ENCODE peak calls at places on chromosomes 2 and 18, in six cellular contexts. Y is brain microvascular endothelial cell, D is nephron progenitor cell, S is AG09309, N is HFFc6, V is right atrium auricular region. E is an unnamed sample.

GRCh38 chr2:230400041-230400440 is 16.0 kb upstream of the SP100 start:
- DNase-seq in S (no peak), Y (no peak), N (no peak), V (no peak), D (no peak), E (no peak)

GRCh38 chr2:10915236-10915635 is 3.5 kb downstream of the KCNF1 start:
- DNase-seq in D (no peak), Y (no peak), V (no peak), S (no peak), N (no peak), E (no peak)

GRCh38 chr2:119126650-119127049 is 31.9 kb downstream of the C1QL2 start:
- DNase-seq in S (no peak), D (peak; percentile 63), V (no peak), Y (no peak), N (no peak), E (no peak)

GRCh38 chr2:120978359-120979050 is 242.8 kb downstream of the GLI2 start:
- DNase-seq in V (no peak), D (no peak), S (no peak), N (peak; percentile 37), Y (peak; percentile 16), E (no peak)

GRCh38 chr2:235641956-235642355 is 148.1 kb downstream of the AGAP1 start:
- DNase-seq in D (no peak), Y (no peak), V (no peak), S (no peak), N (no peak), E (no peak)

GRCh38 chr2:60513191-60513590 is 40.3 kb downstream of the BCL11A start:
- DNase-seq in V (peak; percentile 43), D (no peak), Y (no peak), S (no peak), N (no peak), E (no peak)

GRCh38 chr2:130987519-130988425 is 105.5 kb downstream of the FAM168B start:
- DNase-seq in N (no peak), D (no peak), Y (no peak), S (no peak), V (no peak), E (no peak)

GRCh38 chr18:77055429-77056310 is 76.9 kb downstream of the MBP start:
- DNase-seq in V (no peak), Y (no peak), S (no peak), D (no peak), N (no peak), E (no peak)

GRCh38 chr2:167508709-167509108 is 620.4 kb downstream of the XIRP2 start:
- DNase-seq in S (no peak), D (no peak), N (no peak), Y (no peak), V (no peak), E (no peak)

GRCh38 chr2:63488118-63488713 is 100.1 kb downstream of the WDPCP start:
- DNase-seq in S (no peak), N (peak; percentile 30), D (peak; percentile 10), V (no peak), Y (peak; percentile 39), E (no peak)

GRCh38 chr2:112674229-112674628 is 28.5 kb downstream of the SLC20A1 start:
- DNase-seq in Y (no peak), N (no peak), D (no peak), S (no peak), V (peak; percentile 87), E (no peak)

GRCh38 chr2:22281033-22281432 is 1103.9 kb upstream of the KLHL29 start:
- DNase-seq in Y (peak; percentile 91), D (no peak), N (no peak), S (no peak), V (no peak), E (no peak)

GRCh38 chr2:24122356-24123211 is 550 bp downstream of the PFN4 start:
- DNase-seq in V (no peak), S (no peak), Y (no peak), N (no peak), D (no peak), E (no peak)

GRCh38 chr18:59067873-59068272 is 71.8 kb upstream of the SEC11C start:
- DNase-seq in Y (peak; percentile 12), S (no peak), D (peak; percentile 22), V (no peak), N (no peak), E (no peak)

GRCh38 chr2:113915067-113915819 is 25.4 kb downstream of the ACTR3 start:
- DNase-seq in Y (no peak), D (no peak), S (no peak), N (no peak), V (no peak), E (no peak)

GRCh38 chr2:207479198-207479785 is 50.5 kb upstream of the CREB1 start:
- DNase-seq in S (no peak), D (no peak), Y (no peak), N (no peak), V (no peak), E (no peak)

GRCh38 chr2:201909348-201909747 is 103.0 kb downstream of the CDK15 start:
- DNase-seq in D (no peak), Y (peak; percentile 84), N (peak; percentile 87), V (no peak), S (peak; percentile 52), E (no peak)

GRCh38 chr18:45916302-45916701 is 50.8 kb downstream of the EPG5 start:
- DNase-seq in V (no peak), S (no peak), N (no peak), D (no peak), Y (no peak), E (no peak)

GRCh38 chr2:33190393-33190937 is 243.7 kb downstream of the LTBP1 start:
- DNase-seq in Y (peak; percentile 52), N (no peak), S (no peak), D (no peak), V (no peak), E (no peak)

GRCh38 chr2:1294882-1295281 is 118.4 kb upstream of the TPO start:
- DNase-seq in V (peak; percentile 43), S (no peak), D (no peak), N (no peak), Y (no peak), E (no peak)

GRCh38 chr2:119233326-119234020 is 9.8 kb downstream of the STEAP3 start:
- DNase-seq in V (no peak), S (no peak), Y (no peak), N (peak; percentile 55), D (no peak), E (no peak)

GRCh38 chr2:47035615-47036488 is 119.3 kb downstream of the STPG4 start:
- DNase-seq in V (no peak), S (no peak), N (no peak), Y (no peak), D (no peak), E (no peak)

GRCh38 chr18:46220116-46220515 is 115.9 kb downstream of the HAUS1 start:
- DNase-seq in N (peak; percentile 74), V (no peak), Y (peak; percentile 67), S (peak; percentile 43), D (no peak), E (no peak)

GRCh38 chr2:23579674-23580073 is 194.7 kb downstream of the KLHL29 start:
- DNase-seq in V (no peak), D (no peak), N (no peak), S (no peak), Y (no peak), E (no peak)

GRCh38 chr2:66899648-66900047 is 464.7 kb downstream of the MEIS1 start:
- DNase-seq in Y (no peak), D (no peak), S (no peak), V (no peak), N (peak; percentile 12), E (no peak)

GRCh38 chr2:212073360-212073759 is 465.2 kb downstream of the ERBB4 start:
- DNase-seq in Y (no peak), D (no peak), N (no peak), S (no peak), V (no peak), E (no peak)

GRCh38 chr18:50172367-50172766 is 22.6 kb downstream of the MYO5B start:
- DNase-seq in N (no peak), D (no peak), V (no peak), Y (no peak), S (no peak), E (no peak)

GRCh38 chr2:232435805-232436204 is 20.1 kb upstream of the ALPI start:
- DNase-seq in S (no peak), D (no peak), Y (no peak), V (no peak), N (no peak), E (no peak)

GRCh38 chr2:174350593-174351181 is 15.9 kb downstream of the SP9 start:
- DNase-seq in V (no peak), D (no peak), N (no peak), S (no peak), Y (no peak), E (no peak)

GRCh38 chr2:174344716-174345472 is 10.1 kb downstream of the SP9 start:
- DNase-seq in S (no peak), Y (no peak), V (no peak), N (peak; percentile 60), D (peak; percentile 14), E (no peak)

GRCh38 chr2:174353004-174353403 is 18.2 kb downstream of the SP9 start:
- DNase-seq in V (no peak), D (no peak), N (no peak), S (no peak), Y (no peak), E (no peak)

DNA sequence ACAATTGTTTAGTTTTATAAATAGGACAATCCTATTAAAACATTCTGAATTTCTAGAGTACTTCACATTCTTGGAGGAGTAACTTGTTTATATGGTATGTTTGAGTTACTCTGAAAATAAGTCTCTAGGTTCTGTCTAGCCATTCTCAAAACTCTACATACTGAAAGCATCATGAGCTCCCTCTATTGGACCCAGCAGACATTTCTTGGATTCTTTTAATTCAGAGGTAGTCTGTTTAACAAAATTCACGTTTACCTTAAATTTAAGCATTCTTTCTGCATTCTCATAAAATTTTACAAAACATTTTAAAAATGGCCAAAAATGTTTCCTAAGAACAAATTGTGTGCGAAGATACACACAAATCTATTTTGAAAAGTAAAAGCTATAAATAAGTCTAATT is 15.3 kb downstream of the SP9 start:
- DNase-seq in V (no peak), S (no peak), Y (no peak), D (no peak), N (peak; percentile 9), E (no peak)
- TF ChIP-seq CTCF in V (no peak), S (peak; percentile 44), Y (peak; percentile 45), D (peak; percentile 42), N (peak; percentile 70), E (peak; percentile 73)

GRCh38 chr2:36663851-36664715 is 32.4 kb upstream of the VIT start:
- DNase-seq in S (peak; percentile 69), Y (peak; percentile 37), V (no peak), N (peak; percentile 81), D (no peak), E (no peak)
- TF ChIP-seq CTCF in S (peak; percentile 70), Y (peak; percentile 77), V (peak; percentile 81), N (peak; percentile 95), D (peak; percentile 69), E (peak; percentile 83)

GRCh38 chr2:172664766-172665165 is 70.9 kb upstream of the RAPGEF4 start:
- DNase-seq in D (no peak), S (peak; percentile 28), V (no peak), Y (no peak), N (no peak), E (no peak)
- TF ChIP-seq CTCF in D (no peak), S (no peak), V (no peak), Y (no peak), N (no peak), E (no peak)

DNA sequence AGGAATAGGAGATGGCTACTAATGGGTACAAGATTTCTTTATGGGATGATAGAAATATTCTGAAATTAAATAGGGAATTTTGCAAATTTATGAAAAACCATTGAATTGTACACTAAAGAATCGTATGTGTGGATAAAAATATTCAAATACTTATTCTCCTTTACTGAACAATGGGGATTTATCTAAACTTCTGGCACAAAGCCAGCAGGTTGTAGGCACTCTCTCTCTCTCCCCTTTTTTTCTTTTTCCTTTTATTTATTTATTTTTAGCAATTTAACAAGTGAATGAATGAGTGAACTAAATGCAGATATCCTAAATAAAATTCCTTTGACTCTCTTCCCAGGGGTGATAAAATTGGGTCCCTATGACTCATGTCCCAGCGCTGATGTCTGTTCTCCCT is 21.9 kb upstream of the SCYGR2 start:
- DNase-seq in S (no peak), D (no peak), N (no peak), Y (no peak), V (no peak), E (no peak)
- TF ChIP-seq CTCF in S (no peak), D (no peak), N (no peak), Y (no peak), V (no peak), E (no peak)